ENCODE peak calls at places on chromosome 15, in nine cellular contexts. One of them, this sample, is unnamed.

GRCh38 chr15:85793641-85794597 is 806 bp downstream of the KLHL25 start:
- DNase-seq in IMR-90: peak
- DNase-seq in lower leg skin: peak
- DNase-seq in nephron progenitor cell: peak
- DNase-seq in WTC11: peak
- DNase-seq in fibroblast of mammary gland: peak
- DNase-seq in pancreas: peak
- DNase-seq in neural crest cell: peak
- DNase-seq in Caco-2: no peak
- DNase-seq in this sample: no peak

GRCh38 chr15:35740761-35741160 is 194.8 kb upstream of the DPH6 start:
- DNase-seq in IMR-90: peak
- DNase-seq in lower leg skin: no peak
- DNase-seq in nephron progenitor cell: no peak
- DNase-seq in WTC11: no peak
- DNase-seq in fibroblast of mammary gland: peak
- DNase-seq in pancreas: no peak
- DNase-seq in neural crest cell: no peak
- DNase-seq in Caco-2: no peak
- DNase-seq in this sample: no peak

GRCh38 chr15:83538682-83539081 is 91.5 kb downstream of the SH3GL3 start:
- DNase-seq in IMR-90: no peak
- DNase-seq in lower leg skin: no peak
- DNase-seq in nephron progenitor cell: no peak
- DNase-seq in WTC11: no peak
- DNase-seq in fibroblast of mammary gland: no peak
- DNase-seq in pancreas: no peak
- DNase-seq in neural crest cell: no peak
- DNase-seq in Caco-2: no peak
- DNase-seq in this sample: no peak

GRCh38 chr15:78988361-78988911 is 43.6 kb upstream of the CTSH start:
- DNase-seq in IMR-90: peak
- DNase-seq in lower leg skin: peak
- DNase-seq in nephron progenitor cell: no peak
- DNase-seq in WTC11: no peak
- DNase-seq in fibroblast of mammary gland: peak
- DNase-seq in pancreas: no peak
- DNase-seq in neural crest cell: no peak
- DNase-seq in Caco-2: peak
- DNase-seq in this sample: peak

GRCh38 chr15:50953302-50953701 is 44.8 kb downstream of the AP4E1 start:
- DNase-seq in IMR-90: peak
- DNase-seq in lower leg skin: no peak
- DNase-seq in nephron progenitor cell: no peak
- DNase-seq in WTC11: no peak
- DNase-seq in fibroblast of mammary gland: peak
- DNase-seq in pancreas: no peak
- DNase-seq in neural crest cell: no peak
- DNase-seq in Caco-2: no peak
- DNase-seq in this sample: no peak

GRCh38 chr15:93366387-93367100 is 277.5 kb upstream of the RGMA start:
- DNase-seq in IMR-90: no peak
- DNase-seq in lower leg skin: no peak
- DNase-seq in nephron progenitor cell: no peak
- DNase-seq in WTC11: peak
- DNase-seq in fibroblast of mammary gland: no peak
- DNase-seq in pancreas: no peak
- DNase-seq in neural crest cell: no peak
- DNase-seq in Caco-2: no peak
- DNase-seq in this sample: no peak

GRCh38 chr15:69012761-69013364 is 1.6 kb upstream of the NOX5 start:
- DNase-seq in IMR-90: peak
- DNase-seq in lower leg skin: peak
- DNase-seq in nephron progenitor cell: no peak
- DNase-seq in WTC11: no peak
- DNase-seq in fibroblast of mammary gland: no peak
- DNase-seq in pancreas: no peak
- DNase-seq in neural crest cell: no peak
- DNase-seq in Caco-2: no peak
- DNase-seq in this sample: no peak

GRCh38 chr15:64640146-64640868 is 135.1 kb downstream of the RBPMS2 start:
- DNase-seq in IMR-90: no peak
- DNase-seq in lower leg skin: no peak
- DNase-seq in nephron progenitor cell: no peak
- DNase-seq in WTC11: no peak
- DNase-seq in fibroblast of mammary gland: no peak
- DNase-seq in pancreas: no peak
- DNase-seq in neural crest cell: no peak
- DNase-seq in Caco-2: no peak
- DNase-seq in this sample: no peak

GRCh38 chr15:95196176-95196915 is 965.0 kb downstream of the MCTP2 start:
- DNase-seq in IMR-90: no peak
- DNase-seq in lower leg skin: no peak
- DNase-seq in nephron progenitor cell: no peak
- DNase-seq in WTC11: no peak
- DNase-seq in fibroblast of mammary gland: no peak
- DNase-seq in pancreas: no peak
- DNase-seq in neural crest cell: no peak
- DNase-seq in Caco-2: no peak
- DNase-seq in this sample: no peak

GRCh38 chr15:70083946-70084345 is 13.8 kb downstream of the TLE3 start:
- DNase-seq in IMR-90: no peak
- DNase-seq in lower leg skin: no peak
- DNase-seq in nephron progenitor cell: no peak
- DNase-seq in WTC11: no peak
- DNase-seq in fibroblast of mammary gland: no peak
- DNase-seq in pancreas: no peak
- DNase-seq in neural crest cell: no peak
- DNase-seq in Caco-2: no peak
- DNase-seq in this sample: no peak

GRCh38 chr15:70083423-70083822 is 14.3 kb downstream of the TLE3 start:
- DNase-seq in IMR-90: no peak
- DNase-seq in lower leg skin: no peak
- DNase-seq in nephron progenitor cell: peak
- DNase-seq in WTC11: peak
- DNase-seq in fibroblast of mammary gland: no peak
- DNase-seq in pancreas: no peak
- DNase-seq in neural crest cell: peak
- DNase-seq in Caco-2: no peak
- DNase-seq in this sample: no peak

GRCh38 chr15:70078578-70079417 is 18.9 kb downstream of the TLE3 start:
- DNase-seq in IMR-90: no peak
- DNase-seq in lower leg skin: no peak
- DNase-seq in nephron progenitor cell: no peak
- DNase-seq in WTC11: no peak
- DNase-seq in fibroblast of mammary gland: no peak
- DNase-seq in pancreas: no peak
- DNase-seq in neural crest cell: no peak
- DNase-seq in Caco-2: peak
- DNase-seq in this sample: no peak

GRCh38 chr15:70079831-70080230 is 17.9 kb downstream of the TLE3 start:
- DNase-seq in IMR-90: no peak
- DNase-seq in lower leg skin: no peak
- DNase-seq in nephron progenitor cell: no peak
- DNase-seq in WTC11: no peak
- DNase-seq in fibroblast of mammary gland: no peak
- DNase-seq in pancreas: no peak
- DNase-seq in neural crest cell: no peak
- DNase-seq in Caco-2: no peak
- DNase-seq in this sample: no peak

DNA sequence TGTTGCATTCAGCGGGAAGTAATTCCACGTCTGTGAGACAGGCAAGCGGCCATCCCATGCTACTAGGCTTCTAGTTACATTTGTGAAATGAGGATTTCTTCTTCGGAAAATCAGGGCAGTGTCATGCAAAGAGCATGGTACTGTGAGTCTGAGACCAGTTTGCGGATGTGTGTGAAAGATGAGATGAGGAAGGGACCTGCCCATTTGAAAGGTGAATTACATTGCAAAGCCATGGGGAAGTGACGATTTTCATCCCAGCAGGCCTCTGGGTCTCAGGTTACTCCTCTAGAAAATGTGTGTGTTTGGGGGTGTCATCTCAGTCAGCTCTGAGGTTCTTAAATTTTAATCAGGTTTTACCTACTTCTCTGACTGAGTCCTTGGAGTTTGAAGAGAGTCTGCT is 16.1 kb downstream of the TLE3 start:
- DNase-seq in IMR-90: no peak
- DNase-seq in lower leg skin: no peak
- DNase-seq in nephron progenitor cell: no peak
- DNase-seq in WTC11: no peak
- DNase-seq in fibroblast of mammary gland: no peak
- DNase-seq in pancreas: no peak
- DNase-seq in neural crest cell: no peak
- DNase-seq in Caco-2: no peak
- DNase-seq in this sample: no peak
- TF ChIP-seq CTCF in IMR-90: no peak
- TF ChIP-seq CTCF in lower leg skin: no peak
- TF ChIP-seq CTCF in nephron progenitor cell: no peak
- TF ChIP-seq CTCF in WTC11: no peak
- TF ChIP-seq CTCF in fibroblast of mammary gland: no peak
- TF ChIP-seq CTCF in pancreas: no peak
- TF ChIP-seq CTCF in neural crest cell: no peak
- TF ChIP-seq CTCF in Caco-2: no peak
- TF ChIP-seq CTCF in this sample: no peak

DNA sequence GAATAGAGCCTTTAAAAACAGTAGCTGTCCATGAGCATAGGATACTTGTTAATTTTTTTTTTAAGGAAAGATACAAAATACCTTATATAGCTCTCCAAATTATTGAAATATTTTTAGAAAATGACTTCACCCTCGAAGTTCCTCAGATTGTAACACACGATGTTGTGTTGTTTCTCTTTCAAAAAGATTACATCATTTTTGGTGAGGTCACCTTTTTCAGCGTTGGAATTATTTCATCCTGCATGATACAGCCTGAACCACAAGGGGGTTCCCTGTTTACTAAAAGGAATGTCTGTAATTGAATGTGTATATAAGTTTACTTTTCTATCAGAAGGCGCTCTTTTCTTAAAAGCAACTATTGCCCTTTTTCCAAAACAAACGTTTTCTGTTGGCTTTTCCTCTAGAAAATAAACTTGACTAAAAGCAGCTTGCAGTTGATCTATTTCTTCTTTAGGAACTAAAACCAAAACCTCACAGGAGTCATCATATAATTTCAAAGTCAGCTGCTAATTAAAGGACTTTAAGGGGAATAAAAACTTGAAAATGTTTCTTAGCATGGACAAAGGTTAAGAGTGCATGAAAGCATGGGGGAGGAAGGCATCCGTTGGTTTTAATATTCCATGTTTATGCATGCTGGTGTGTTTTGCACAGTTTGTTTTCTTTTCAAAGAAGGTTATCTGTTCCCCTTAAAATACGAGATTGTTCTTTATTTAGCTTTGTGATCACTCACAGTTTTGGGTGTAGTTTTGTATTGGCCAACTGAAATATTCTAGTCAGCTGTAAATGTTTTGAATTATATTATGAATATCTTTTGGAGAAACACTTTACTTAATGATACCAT is 29.4 kb downstream of the LYSMD4 start:
- DNase-seq in IMR-90: peak
- DNase-seq in lower leg skin: no peak
- DNase-seq in nephron progenitor cell: no peak
- DNase-seq in WTC11: no peak
- DNase-seq in fibroblast of mammary gland: peak
- DNase-seq in pancreas: no peak
- DNase-seq in neural crest cell: no peak
- DNase-seq in Caco-2: no peak
- DNase-seq in this sample: peak
- TF ChIP-seq CTCF in IMR-90: peak
- TF ChIP-seq CTCF in lower leg skin: no peak
- TF ChIP-seq CTCF in nephron progenitor cell: no peak
- TF ChIP-seq CTCF in WTC11: no peak
- TF ChIP-seq CTCF in fibroblast of mammary gland: peak
- TF ChIP-seq CTCF in pancreas: peak
- TF ChIP-seq CTCF in neural crest cell: peak
- TF ChIP-seq CTCF in Caco-2: peak
- TF ChIP-seq CTCF in this sample: peak

GRCh38 chr15:67064607-67065530 is 533 bp upstream of the SMAD3 start:
- DNase-seq in IMR-90: no peak
- DNase-seq in lower leg skin: peak
- DNase-seq in nephron progenitor cell: no peak
- DNase-seq in WTC11: peak
- DNase-seq in fibroblast of mammary gland: no peak
- DNase-seq in pancreas: peak
- DNase-seq in neural crest cell: peak
- DNase-seq in Caco-2: peak
- DNase-seq in this sample: peak
- TF ChIP-seq CTCF in IMR-90: peak
- TF ChIP-seq CTCF in lower leg skin: no peak
- TF ChIP-seq CTCF in nephron progenitor cell: no peak
- TF ChIP-seq CTCF in WTC11: no peak
- TF ChIP-seq CTCF in fibroblast of mammary gland: no peak
- TF ChIP-seq CTCF in pancreas: no peak
- TF ChIP-seq CTCF in neural crest cell: peak
- TF ChIP-seq CTCF in Caco-2: no peak
- TF ChIP-seq CTCF in this sample: no peak

GRCh38 chr15:45230246-45230965 is 21.6 kb upstream of the SLC28A2 start:
- DNase-seq in IMR-90: no peak
- DNase-seq in lower leg skin: no peak
- DNase-seq in nephron progenitor cell: no peak
- DNase-seq in WTC11: no peak
- DNase-seq in fibroblast of mammary gland: no peak
- DNase-seq in pancreas: no peak
- DNase-seq in neural crest cell: no peak
- DNase-seq in Caco-2: no peak
- DNase-seq in this sample: no peak
- TF ChIP-seq CTCF in IMR-90: no peak
- TF ChIP-seq CTCF in lower leg skin: no peak
- TF ChIP-seq CTCF in nephron progenitor cell: no peak
- TF ChIP-seq CTCF in WTC11: no peak
- TF ChIP-seq CTCF in fibroblast of mammary gland: no peak
- TF ChIP-seq CTCF in pancreas: no peak
- TF ChIP-seq CTCF in neural crest cell: no peak
- TF ChIP-seq CTCF in Caco-2: no peak
- TF ChIP-seq CTCF in this sample: no peak

DNA sequence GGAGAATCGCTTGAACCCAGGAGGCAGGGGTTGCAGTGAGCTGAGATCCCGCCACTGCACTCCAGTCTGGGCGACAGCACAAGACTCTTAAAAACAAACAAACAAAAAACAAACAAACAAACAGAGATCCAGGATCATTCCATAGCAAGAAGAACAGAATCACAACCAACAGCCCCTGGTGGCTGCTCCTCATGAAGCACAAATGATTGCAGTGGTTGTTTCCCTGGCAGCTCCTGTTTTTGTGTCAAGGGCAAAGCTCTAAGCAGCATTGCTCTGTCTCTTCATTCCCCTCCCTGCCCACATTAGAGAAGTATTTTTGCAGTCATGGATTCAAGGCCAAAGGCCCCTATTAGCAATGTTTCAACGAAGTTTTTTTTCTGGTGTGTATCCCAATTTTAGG is 25.8 kb upstream of the BLM start:
- DNase-seq in IMR-90: no peak
- DNase-seq in lower leg skin: peak
- DNase-seq in nephron progenitor cell: no peak
- DNase-seq in WTC11: no peak
- DNase-seq in fibroblast of mammary gland: no peak
- DNase-seq in pancreas: no peak
- DNase-seq in neural crest cell: no peak
- DNase-seq in Caco-2: no peak
- DNase-seq in this sample: no peak
- TF ChIP-seq CTCF in IMR-90: no peak
- TF ChIP-seq CTCF in lower leg skin: no peak
- TF ChIP-seq CTCF in nephron progenitor cell: no peak
- TF ChIP-seq CTCF in WTC11: no peak
- TF ChIP-seq CTCF in fibroblast of mammary gland: peak
- TF ChIP-seq CTCF in pancreas: no peak
- TF ChIP-seq CTCF in neural crest cell: no peak
- TF ChIP-seq CTCF in Caco-2: no peak
- TF ChIP-seq CTCF in this sample: no peak

This sample was measured in GM10248.